ENCODE peak calls at places on chromosomes 7 and 10, in six cellular contexts. One of them, this sample, is unnamed.

GRCh38 chr10:14254368-14254767 is 76.4 kb downstream of the FRMD4A start:
- DNase-seq in transverse colon: no peak
- DNase-seq in Peyer's patch: no peak
- DNase-seq in cardiac muscle cell: peak; percentile 43
- DNase-seq in body of pancreas: no peak
- DNase-seq in gastrocnemius medialis: no peak
- DNase-seq in this sample: no peak

GRCh38 chr7:14978687-14979086 is 76.1 kb upstream of the DGKB start:
- DNase-seq in transverse colon: no peak
- DNase-seq in Peyer's patch: no peak
- DNase-seq in cardiac muscle cell: no peak
- DNase-seq in body of pancreas: no peak
- DNase-seq in gastrocnemius medialis: no peak
- DNase-seq in this sample: no peak

GRCh38 chr10:113681533-113682470 is 2.1 kb downstream of the CASP7 start:
- DNase-seq in transverse colon: no peak
- DNase-seq in Peyer's patch: no peak
- DNase-seq in cardiac muscle cell: peak; percentile 5
- DNase-seq in body of pancreas: no peak
- DNase-seq in gastrocnemius medialis: no peak
- DNase-seq in this sample: no peak

GRCh38 chr10:69449841-69450240 is 1.4 kb upstream of the TSPAN15 start:
- DNase-seq in transverse colon: peak; percentile 83
- DNase-seq in Peyer's patch: peak; percentile 83
- DNase-seq in cardiac muscle cell: peak; percentile 64
- DNase-seq in body of pancreas: peak; percentile 68
- DNase-seq in gastrocnemius medialis: peak; percentile 67
- DNase-seq in this sample: peak; percentile 86

GRCh38 chr10:29588640-29589421 is 45.9 kb downstream of the SVIL start:
- DNase-seq in transverse colon: no peak
- DNase-seq in Peyer's patch: no peak
- DNase-seq in cardiac muscle cell: peak; percentile 56
- DNase-seq in body of pancreas: no peak
- DNase-seq in gastrocnemius medialis: peak; percentile 91
- DNase-seq in this sample: no peak

GRCh38 chr10:12448729-12449391 is 99.5 kb downstream of the CAMK1D start:
- DNase-seq in transverse colon: peak; percentile 43
- DNase-seq in Peyer's patch: peak; percentile 77
- DNase-seq in cardiac muscle cell: peak; percentile 66
- DNase-seq in body of pancreas: no peak
- DNase-seq in gastrocnemius medialis: no peak
- DNase-seq in this sample: no peak

GRCh38 chr10:73837072-73837471 is 25.7 kb upstream of the NDST2 start:
- DNase-seq in transverse colon: no peak
- DNase-seq in Peyer's patch: no peak
- DNase-seq in cardiac muscle cell: peak; percentile 66
- DNase-seq in body of pancreas: no peak
- DNase-seq in gastrocnemius medialis: no peak
- DNase-seq in this sample: no peak

GRCh38 chr7:2632717-2633537 is 1.1 kb downstream of the TTYH3 start:
- DNase-seq in transverse colon: peak; percentile 65
- DNase-seq in Peyer's patch: peak; percentile 77
- DNase-seq in cardiac muscle cell: peak; percentile 75
- DNase-seq in body of pancreas: peak; percentile 57
- DNase-seq in gastrocnemius medialis: peak; percentile 52
- DNase-seq in this sample: peak; percentile 61

GRCh38 chr7:117993377-117994003 is 120.2 kb upstream of the CTTNBP2 start:
- DNase-seq in transverse colon: peak; percentile 14
- DNase-seq in Peyer's patch: no peak
- DNase-seq in cardiac muscle cell: peak; percentile 1
- DNase-seq in body of pancreas: peak; percentile 14
- DNase-seq in gastrocnemius medialis: no peak
- DNase-seq in this sample: peak; percentile 44

GRCh38 chr7:82175319-82175718 is 268.3 kb downstream of the CACNA2D1 start:
- DNase-seq in transverse colon: no peak
- DNase-seq in Peyer's patch: no peak
- DNase-seq in cardiac muscle cell: no peak
- DNase-seq in body of pancreas: no peak
- DNase-seq in gastrocnemius medialis: no peak
- DNase-seq in this sample: no peak

GRCh38 chr7:127393370-127394058 is 1.0 kb upstream of the ZNF800 start:
- DNase-seq in transverse colon: no peak
- DNase-seq in Peyer's patch: no peak
- DNase-seq in cardiac muscle cell: peak; percentile 26
- DNase-seq in body of pancreas: peak; percentile 34
- DNase-seq in gastrocnemius medialis: no peak
- DNase-seq in this sample: peak; percentile 24

GRCh38 chr7:3861941-3862340 is 560.9 kb downstream of the SDK1 start:
- DNase-seq in transverse colon: no peak
- DNase-seq in Peyer's patch: peak; percentile 54
- DNase-seq in cardiac muscle cell: peak; percentile 66
- DNase-seq in body of pancreas: no peak
- DNase-seq in gastrocnemius medialis: peak; percentile 31
- DNase-seq in this sample: no peak

GRCh38 chr10:92699518-92700272 is 9.9 kb downstream of the HHEX start:
- DNase-seq in transverse colon: peak; percentile 30
- DNase-seq in Peyer's patch: peak; percentile 72
- DNase-seq in cardiac muscle cell: peak; percentile 53
- DNase-seq in body of pancreas: no peak
- DNase-seq in gastrocnemius medialis: no peak
- DNase-seq in this sample: peak; percentile 68

GRCh38 chr10:123642697-123643096 is 23.5 kb upstream of the GPR26 start:
- DNase-seq in transverse colon: peak; percentile 10
- DNase-seq in Peyer's patch: no peak
- DNase-seq in cardiac muscle cell: no peak
- DNase-seq in body of pancreas: no peak
- DNase-seq in gastrocnemius medialis: no peak
- DNase-seq in this sample: no peak

GRCh38 chr10:930415-931325 is 835 bp downstream of the LARP4B start:
- DNase-seq in transverse colon: peak; percentile 76
- DNase-seq in Peyer's patch: peak; percentile 76
- DNase-seq in cardiac muscle cell: peak; percentile 24
- DNase-seq in body of pancreas: peak; percentile 64
- DNase-seq in gastrocnemius medialis: peak; percentile 34
- DNase-seq in this sample: peak; percentile 28

GRCh38 chr7:17773289-17773626 is 167.0 kb downstream of the SNX13 start:
- DNase-seq in transverse colon: peak; percentile 12
- DNase-seq in Peyer's patch: no peak
- DNase-seq in cardiac muscle cell: peak; percentile 92
- DNase-seq in body of pancreas: no peak
- DNase-seq in gastrocnemius medialis: peak; percentile 39
- DNase-seq in this sample: no peak

GRCh38 chr10:6918305-6918704 is 338.2 kb upstream of the PRKCQ start:
- DNase-seq in transverse colon: peak; percentile 59
- DNase-seq in Peyer's patch: peak; percentile 78
- DNase-seq in cardiac muscle cell: peak; percentile 6
- DNase-seq in body of pancreas: peak; percentile 28
- DNase-seq in gastrocnemius medialis: no peak
- DNase-seq in this sample: peak; percentile 62

GRCh38 chr7:43905209-43905946 is 1.0 kb downstream of the URGCP start:
- DNase-seq in transverse colon: peak; percentile 79
- DNase-seq in Peyer's patch: peak; percentile 87
- DNase-seq in cardiac muscle cell: no peak
- DNase-seq in body of pancreas: peak; percentile 37
- DNase-seq in gastrocnemius medialis: no peak
- DNase-seq in this sample: peak; percentile 30

GRCh38 chr10:124000792-124001201 is 92.6 kb downstream of the CHST15 start:
- DNase-seq in transverse colon: no peak
- DNase-seq in Peyer's patch: no peak
- DNase-seq in cardiac muscle cell: peak; percentile 53
- DNase-seq in body of pancreas: peak; percentile 8
- DNase-seq in gastrocnemius medialis: no peak
- DNase-seq in this sample: no peak

GRCh38 chr7:4707980-4708411 is 25.9 kb downstream of the FOXK1 start:
- DNase-seq in transverse colon: no peak
- DNase-seq in Peyer's patch: no peak
- DNase-seq in cardiac muscle cell: no peak
- DNase-seq in body of pancreas: no peak
- DNase-seq in gastrocnemius medialis: no peak
- DNase-seq in this sample: no peak

GRCh38 chr7:139075031-139075652 is 34.4 kb downstream of the ZC3HAV1 start:
- DNase-seq in transverse colon: peak; percentile 66
- DNase-seq in Peyer's patch: peak; percentile 89
- DNase-seq in cardiac muscle cell: peak; percentile 89
- DNase-seq in body of pancreas: peak; percentile 66
- DNase-seq in gastrocnemius medialis: peak; percentile 46
- DNase-seq in this sample: peak; percentile 68

GRCh38 chr7:143202161-143202560 is 18.9 kb downstream of the TAS2R39 start:
- DNase-seq in transverse colon: no peak
- DNase-seq in Peyer's patch: no peak
- DNase-seq in cardiac muscle cell: no peak
- DNase-seq in body of pancreas: no peak
- DNase-seq in gastrocnemius medialis: no peak
- DNase-seq in this sample: no peak

GRCh38 chr10:4947635-4948596 is 15.3 kb upstream of the AKR1C1 start:
- DNase-seq in transverse colon: no peak
- DNase-seq in Peyer's patch: peak; percentile 55
- DNase-seq in cardiac muscle cell: peak; percentile 95
- DNase-seq in body of pancreas: peak; percentile 54
- DNase-seq in gastrocnemius medialis: peak; percentile 59
- DNase-seq in this sample: no peak

GRCh38 chr7:42502022-42502421 is 265.0 kb upstream of the GLI3 start:
- DNase-seq in transverse colon: no peak
- DNase-seq in Peyer's patch: no peak
- DNase-seq in cardiac muscle cell: peak; percentile 37
- DNase-seq in body of pancreas: no peak
- DNase-seq in gastrocnemius medialis: no peak
- DNase-seq in this sample: no peak

GRCh38 chr7:106120500-106120899 is 8.4 kb upstream of the SYPL1 start:
- DNase-seq in transverse colon: no peak
- DNase-seq in Peyer's patch: no peak
- DNase-seq in cardiac muscle cell: no peak
- DNase-seq in body of pancreas: no peak
- DNase-seq in gastrocnemius medialis: no peak
- DNase-seq in this sample: no peak

GRCh38 chr7:106121189-106121799 is 9.2 kb upstream of the SYPL1 start:
- DNase-seq in transverse colon: no peak
- DNase-seq in Peyer's patch: no peak
- DNase-seq in cardiac muscle cell: no peak
- DNase-seq in body of pancreas: no peak
- DNase-seq in gastrocnemius medialis: no peak
- DNase-seq in this sample: no peak

GRCh38 chr7:106122713-106123112 is 10.6 kb upstream of the SYPL1 start:
- DNase-seq in transverse colon: no peak
- DNase-seq in Peyer's patch: no peak
- DNase-seq in cardiac muscle cell: no peak
- DNase-seq in body of pancreas: no peak
- DNase-seq in gastrocnemius medialis: no peak
- DNase-seq in this sample: no peak

GRCh38 chr7:106117767-106118544 is 5.8 kb upstream of the SYPL1 start:
- DNase-seq in transverse colon: no peak
- DNase-seq in Peyer's patch: no peak
- DNase-seq in cardiac muscle cell: no peak
- DNase-seq in body of pancreas: no peak
- DNase-seq in gastrocnemius medialis: no peak
- DNase-seq in this sample: no peak

DNA sequence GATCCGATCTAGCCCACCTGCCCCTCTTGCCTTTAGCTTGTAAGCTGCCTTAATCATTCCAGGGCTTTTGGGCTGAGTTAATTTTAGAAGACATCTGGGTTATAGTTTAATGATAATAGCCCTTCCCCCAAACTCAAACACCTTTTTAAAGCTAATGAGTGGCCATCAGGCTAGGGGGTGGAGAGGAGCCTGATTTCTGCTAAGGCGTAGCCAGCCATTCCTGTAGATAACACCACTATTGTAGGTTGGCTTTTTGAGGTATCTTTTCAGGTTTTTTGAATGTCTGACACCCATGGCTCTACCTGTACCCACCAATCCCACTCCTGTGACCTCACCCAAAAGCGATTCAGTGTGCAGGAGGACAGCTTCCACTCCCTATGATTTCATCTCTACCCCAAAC is 7.6 kb upstream of the SYPL1 start:
- DNase-seq in transverse colon: no peak
- DNase-seq in Peyer's patch: no peak
- DNase-seq in cardiac muscle cell: no peak
- DNase-seq in body of pancreas: no peak
- DNase-seq in gastrocnemius medialis: no peak
- DNase-seq in this sample: no peak
- H3K9me3 ChIP-seq in transverse colon: no peaks in the 10 kb centered on the region
- H3K9me3 ChIP-seq in Peyer's patch: no peaks in the 10 kb centered on the region
- H3K9me3 ChIP-seq in cardiac muscle cell: no peaks in the 10 kb centered on the region
- H3K9me3 ChIP-seq in body of pancreas: no peaks in the 10 kb centered on the region
- H3K9me3 ChIP-seq in gastrocnemius medialis: no peaks in the 10 kb centered on the region
- H3K9me3 ChIP-seq in this sample: no peaks in the 10 kb centered on the region

DNA sequence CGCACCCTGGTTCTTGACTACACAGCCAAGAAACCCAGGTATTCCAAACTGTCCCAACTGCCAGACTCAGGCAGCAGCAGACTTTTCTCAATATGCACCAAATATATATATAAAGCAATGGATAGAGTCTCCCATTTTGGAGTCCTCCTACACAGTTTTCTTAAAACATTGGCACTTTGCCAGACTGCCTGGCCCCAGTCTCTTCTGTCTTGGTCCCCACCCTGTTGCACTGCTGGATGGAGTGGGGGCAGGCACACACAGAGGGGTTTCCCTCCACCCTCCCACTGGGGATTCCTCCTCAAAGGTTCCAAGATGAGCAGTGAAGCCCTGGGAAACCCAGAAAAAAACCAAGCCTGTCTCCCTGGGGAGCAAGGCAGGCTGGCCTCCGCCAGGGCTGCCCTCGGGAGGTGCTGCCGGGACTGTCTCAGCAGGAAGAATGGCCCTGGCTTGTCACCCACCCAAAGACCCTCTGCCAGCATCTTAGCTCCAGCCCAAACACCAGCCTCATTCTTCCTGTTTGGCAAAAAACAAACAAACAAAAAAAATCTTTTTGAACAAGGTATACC is 68.0 kb downstream of the SH3PXD2A start:
- DNase-seq in transverse colon: no peak
- DNase-seq in Peyer's patch: no peak
- DNase-seq in cardiac muscle cell: no peak
- DNase-seq in body of pancreas: no peak
- DNase-seq in gastrocnemius medialis: no peak
- DNase-seq in this sample: no peak
- H3K4me1 ChIP-seq in transverse colon: peaks cover 42% of the 10 kb centered on the region
- H3K4me1 ChIP-seq in Peyer's patch: no peaks in the 10 kb centered on the region
- H3K4me1 ChIP-seq in cardiac muscle cell: peaks cover 64% of the 10 kb centered on the region
- H3K4me1 ChIP-seq in body of pancreas: peaks cover 23% of the 10 kb centered on the region
- H3K4me1 ChIP-seq in gastrocnemius medialis: peaks cover 22% of the 10 kb centered on the region
- H3K4me1 ChIP-seq in this sample: no peaks in the 10 kb centered on the region

DNA sequence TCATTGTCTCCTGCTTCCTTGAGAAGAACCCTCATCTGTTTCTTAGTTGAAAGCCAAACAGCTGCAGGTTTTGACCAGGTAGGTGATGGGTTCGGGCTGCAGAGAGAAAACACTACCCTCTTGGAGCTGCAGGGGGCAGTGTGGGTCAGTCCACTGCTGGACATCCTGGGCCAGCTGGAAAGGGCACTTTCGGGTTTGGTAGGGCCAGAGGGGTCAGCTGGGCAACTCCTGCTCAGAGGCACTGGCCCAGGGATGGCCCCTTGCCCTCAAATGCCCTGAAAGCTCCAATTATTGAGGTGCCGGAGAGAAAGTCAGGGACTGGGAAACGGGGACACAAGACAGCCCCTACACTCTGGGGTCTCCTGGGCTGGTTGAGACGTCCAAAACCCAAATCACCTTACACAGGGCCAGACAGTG is 90.7 kb downstream of the MKI67 start:
- DNase-seq in transverse colon: peak; percentile 68
- DNase-seq in Peyer's patch: peak; percentile 82
- DNase-seq in cardiac muscle cell: peak; percentile 44
- DNase-seq in body of pancreas: peak; percentile 38
- DNase-seq in gastrocnemius medialis: no peak
- DNase-seq in this sample: peak; percentile 47
- TF ChIP-seq CTCF in transverse colon: peak; percentile 70
- TF ChIP-seq CTCF in Peyer's patch: peak; percentile 79
- TF ChIP-seq CTCF in cardiac muscle cell: peak; percentile 91
- TF ChIP-seq CTCF in body of pancreas: peak; percentile 36
- TF ChIP-seq CTCF in gastrocnemius medialis: peak; percentile 49
- TF ChIP-seq CTCF in this sample: peak; percentile 76

GRCh38 chr10:15545884-15546283 is 173.8 kb downstream of the ITGA8 start:
- DNase-seq in transverse colon: no peak
- DNase-seq in Peyer's patch: no peak
- DNase-seq in cardiac muscle cell: no peak
- DNase-seq in body of pancreas: no peak
- DNase-seq in gastrocnemius medialis: no peak
- DNase-seq in this sample: no peak
- H3K9me3 ChIP-seq in transverse colon: no peaks in the 10 kb centered on the region
- H3K9me3 ChIP-seq in Peyer's patch: no peaks in the 10 kb centered on the region
- H3K9me3 ChIP-seq in cardiac muscle cell: no peaks in the 10 kb centered on the region
- H3K9me3 ChIP-seq in body of pancreas: no peaks in the 10 kb centered on the region
- H3K9me3 ChIP-seq in gastrocnemius medialis: no peaks in the 10 kb centered on the region
- H3K9me3 ChIP-seq in this sample: no peaks in the 10 kb centered on the region